ENCODE peak calls at places on chromosome 12, in four cellular contexts. H, T, O and R are unnamed samples.

GRCh38 chr12:13947237-13947945 is 34.0 kb downstream of the GRIN2B start:
- DNase-seq in H (no peak), O (no peak), T (no peak), R (no peak)

GRCh38 chr12:64625243-64626077 is 15.2 kb downstream of the RASSF3 start:
- DNase-seq in T (peak), O (peak), H (peak), R (peak)

GRCh38 chr12:28156362-28156761 is 33.9 kb upstream of the CCDC91 start:
- DNase-seq in H (no peak), O (no peak), T (no peak), R (no peak)

GRCh38 chr12:115132145-115132544 is 448.2 kb upstream of the TBX3 start:
- DNase-seq in O (no peak), H (no peak), T (no peak), R (peak)

GRCh38 chr12:108479364-108480070 is 35.6 kb upstream of the FICD start:
- DNase-seq in O (no peak), T (no peak), H (no peak), R (no peak)

GRCh38 chr12:54390176-54390667 is 5.7 kb upstream of the ZNF385A start:
- DNase-seq in O (no peak), T (no peak), H (no peak), R (no peak)

GRCh38 chr12:102542816-102543448 is 62.6 kb upstream of the IGF1 start:
- DNase-seq in H (no peak), O (no peak), T (no peak), R (no peak)

GRCh38 chr12:100348657-100349454 is 8.0 kb upstream of the SLC17A8 start:
- DNase-seq in O (no peak), T (no peak), H (no peak), R (peak)

GRCh38 chr12:68406134-68406576 is 74.0 kb upstream of the MDM1 start:
- DNase-seq in H (peak), O (peak), T (peak), R (peak)

GRCh38 chr12:67457799-67458680 is 188.9 kb downstream of the CAND1 start:
- DNase-seq in H (no peak), T (peak), O (no peak), R (no peak)

GRCh38 chr12:58750484-58750883 is 169.8 kb downstream of the LRIG3 start:
- DNase-seq in H (peak), O (no peak), T (no peak), R (peak)

GRCh38 chr12:29043069-29043468 is 106.0 kb upstream of the FAR2 start:
- DNase-seq in O (no peak), T (no peak), H (no peak), R (no peak)

GRCh38 chr12:131861261-131862083 is 33.0 kb upstream of the ULK1 start:
- DNase-seq in H (no peak), T (no peak), O (no peak), R (no peak)

GRCh38 chr12:130838284-130838950 is 633 bp downstream of the STX2 start:
- DNase-seq in T (no peak), O (no peak), H (no peak), R (no peak)

GRCh38 chr12:45051490-45052105 is 699 bp upstream of the DBX2 start:
- DNase-seq in H (no peak), O (no peak), T (no peak), R (peak)

GRCh38 chr12:31491819-31492598 is 98.9 kb downstream of the DENND5B start:
- DNase-seq in H (peak), T (no peak), O (no peak), R (peak)

GRCh38 chr12:53653595-53653994 is 22.3 kb downstream of the ATP5MC2 start:
- DNase-seq in O (no peak), T (no peak), H (no peak), R (no peak)

GRCh38 chr12:109523504-109523903 is 46.1 kb downstream of the UBE3B start:
- DNase-seq in O (no peak), T (no peak), H (no peak), R (no peak)

GRCh38 chr12:121740847-121741246 is 28.3 kb downstream of the TMEM120B start:
- DNase-seq in H (no peak), T (no peak), O (no peak), R (no peak)

GRCh38 chr12:3869860-3870259 is 3.3 kb downstream of the PARP11 start:
- DNase-seq in O (no peak), H (no peak), T (no peak), R (no peak)

GRCh38 chr12:53115112-53115890 is 12.0 kb downstream of the SOAT2 start:
- DNase-seq in H (no peak), T (no peak), O (no peak), R (no peak)

GRCh38 chr12:90166671-90167070 is 458.0 kb upstream of the ATP2B1 start:
- DNase-seq in T (no peak), O (no peak), H (no peak), R (no peak)

GRCh38 chr12:47087088-47087688 is 7.4 kb upstream of the AMIGO2 start:
- DNase-seq in T (no peak), O (no peak), H (no peak), R (no peak)

GRCh38 chr12:54352891-54353874 is 11.1 kb downstream of the GPR84 start:
- DNase-seq in T (no peak), H (no peak), O (no peak), R (peak)

GRCh38 chr12:95789126-95790024 is 1.2 kb downstream of the NTN4 start:
- DNase-seq in T (no peak), O (peak), H (no peak), R (no peak)

GRCh38 chr12:27970391-27970980 is 2.0 kb downstream of the PTHLH start:
- DNase-seq in H (no peak), O (no peak), T (no peak), R (no peak)

GRCh38 chr12:88562846-88563582 is 17.3 kb downstream of the KITLG start:
- DNase-seq in O (no peak), T (no peak), H (no peak), R (no peak)

GRCh38 chr12:57765003-57765697 is 1.7 kb downstream of the CYP27B1 start:
- DNase-seq in H (no peak), O (peak), T (peak), R (no peak)

GRCh38 chr12:68614772-68615171 is 4.1 kb downstream of the RAP1B start:
- DNase-seq in T (no peak), H (no peak), O (no peak), R (no peak)

GRCh38 chr12:11648514-11649412 is 711 bp upstream of the ETV6 start:
- DNase-seq in H (no peak), T (peak), O (peak), R (peak)

GRCh38 chr12:128449146-128449894 is 182.3 kb downstream of the TMEM132C start:
- DNase-seq in O (no peak), T (no peak), H (no peak), R (no peak)

GRCh38 chr12:113445544-113446176 is 23.5 kb downstream of the SDSL start:
- DNase-seq in H (no peak), O (no peak), T (peak), R (no peak)

GRCh38 chr12:132249747-132250478 is 79.5 kb downstream of the GALNT9 start:
- DNase-seq in H (no peak), T (no peak), O (no peak), R (no peak)

GRCh38 chr12:76855266-76855665 is 23.6 kb downstream of the CSRP2 start:
- DNase-seq in O (no peak), H (no peak), T (no peak), R (no peak)

GRCh38 chr12:23751641-23752040 is 197.8 kb downstream of the SOX5 start:
- DNase-seq in T (no peak), H (no peak), O (no peak), R (no peak)

GRCh38 chr12:133233006-133233405 is 2.7 kb downstream of the ANHX start:
- DNase-seq in H (no peak), T (no peak), O (no peak), R (no peak)

GRCh38 chr12:92462527-92462926 is 240.3 kb upstream of the PLEKHG7 start:
- DNase-seq in O (no peak), T (no peak), H (no peak), R (no peak)

GRCh38 chr12:92465786-92466185 is 237.0 kb upstream of the PLEKHG7 start:
- DNase-seq in H (no peak), T (no peak), O (no peak), R (no peak)

GRCh38 chr12:92462049-92462448 is 240.7 kb upstream of the PLEKHG7 start:
- DNase-seq in H (no peak), O (no peak), T (peak), R (no peak)

GRCh38 chr12:92464911-92465310 is 237.9 kb upstream of the PLEKHG7 start:
- DNase-seq in O (no peak), H (no peak), T (no peak), R (no peak)

DNA sequence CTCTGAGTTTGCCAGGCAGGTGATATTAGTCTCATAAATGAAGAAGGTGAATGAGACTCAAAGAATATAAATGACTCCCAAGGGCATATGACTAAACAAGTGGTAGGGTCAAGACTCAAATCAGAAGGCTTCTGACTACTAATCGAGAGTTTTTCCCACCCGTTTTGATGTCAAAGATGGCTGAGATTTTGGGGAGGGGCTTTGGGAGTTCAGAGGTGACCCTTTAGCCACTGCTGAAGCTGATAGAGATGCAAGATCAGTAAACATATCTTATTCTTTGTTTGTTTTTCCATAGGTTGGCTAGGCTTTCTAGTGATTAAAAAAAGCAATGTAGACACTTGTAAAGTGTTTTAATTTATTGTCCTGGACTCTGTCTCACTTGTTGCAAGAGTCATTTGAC is 239.6 kb upstream of the PLEKHG7 start:
- DNase-seq in T (no peak), H (no peak), O (no peak), R (no peak)
- H3K4me3 ChIP-seq in T (no peak), H (no peak), O (no peak), R (no peak)

GRCh38 chr12:1628671-1629337 is at the start of gene WNT5B:
- DNase-seq in H (no peak), O (no peak), T (no peak), R (no peak)

GRCh38 chr12:1632702-1633101 is 3.7 kb downstream of the WNT5B start:
- DNase-seq in O (no peak), H (no peak), T (peak), R (no peak)

GRCh38 chr12:1630081-1630826 is 1.2 kb downstream of the WNT5B start:
- DNase-seq in H (no peak), O (peak), T (peak), R (no peak)

GRCh38 chr12:1630827-1631591 is 2.0 kb downstream of the WNT5B start:
- DNase-seq in O (no peak), T (no peak), H (no peak), R (peak)

DNA sequence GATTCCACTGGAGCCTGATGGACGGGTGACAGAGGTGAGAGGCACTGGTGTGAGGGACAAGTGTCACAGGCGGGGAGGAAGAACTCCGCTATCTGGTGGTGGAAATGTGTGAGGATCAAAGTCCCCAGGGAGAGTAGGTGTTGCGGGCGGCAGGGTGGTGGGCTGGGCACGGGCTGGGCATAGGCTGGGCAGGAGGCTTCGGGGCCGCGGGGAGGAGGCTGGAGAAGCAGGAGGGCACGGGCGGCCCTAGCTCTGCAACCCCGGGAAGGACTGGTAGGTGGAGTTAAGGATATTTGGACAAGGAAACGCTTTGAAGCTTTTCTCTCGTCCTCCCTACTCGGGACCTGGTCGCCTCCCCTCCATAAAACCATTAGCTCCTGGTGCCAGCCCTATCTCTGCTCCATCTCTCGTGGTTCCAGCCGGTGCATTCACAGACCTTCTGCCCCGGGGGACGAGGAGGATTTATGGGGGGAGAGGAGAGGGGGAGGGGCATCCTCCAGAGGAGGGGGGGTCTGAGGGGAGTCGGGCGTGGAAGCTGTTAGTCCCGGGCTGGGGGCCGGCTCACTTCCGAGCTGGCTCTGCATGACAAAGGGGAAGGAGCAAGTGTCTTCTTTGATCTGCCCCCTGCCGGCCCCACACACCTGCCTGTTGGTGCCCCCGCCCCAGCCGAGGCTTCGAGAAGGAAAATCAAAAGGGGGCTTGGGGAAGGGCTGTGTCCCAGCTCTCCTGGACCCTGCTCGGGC is 478 bp downstream of the WNT5B start:
- DNase-seq in H (no peak), T (peak), O (no peak), R (no peak)
- H3K4me3 ChIP-seq in H (peak), T (peak), O (peak), R (peak)

GRCh38 chr12:50639721-50640120 is 124.2 kb upstream of the ATF1 start:
- DNase-seq in H (no peak), T (no peak), O (no peak), R (no peak)
- H3K4me3 ChIP-seq in H (no peak), T (no peak), O (no peak), R (no peak)

DNA sequence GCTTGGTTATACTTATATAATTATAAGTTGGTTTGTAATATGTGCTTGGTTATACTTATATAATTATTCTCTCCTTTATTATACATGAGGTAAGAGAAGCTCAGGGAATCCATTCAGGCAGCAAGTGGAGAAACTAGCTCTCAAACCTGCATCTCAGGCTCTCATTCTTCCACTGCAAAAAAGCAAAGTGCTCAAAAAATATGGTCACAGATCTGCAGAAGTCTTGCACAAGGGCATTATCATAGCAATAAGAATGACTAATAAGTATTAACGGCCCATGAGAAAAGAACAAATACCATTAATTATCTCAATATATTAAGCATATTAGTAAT is 476 bp upstream of the TRAFD1 start:
- DNase-seq in O (no peak), T (no peak), H (no peak), R (no peak)
- H3K4me3 ChIP-seq in O (peak), T (no peak), H (no peak), R (peak)

GRCh38 chr12:34218193-34219045 is 196.1 kb downstream of the ALG10 start:
- DNase-seq in H (no peak), T (peak), O (peak), R (peak)
- H3K4me3 ChIP-seq in H (no peak), T (peak), O (peak), R (no peak)